ENCODE peak calls at places on chromosomes 6 and 20, in ten cellular contexts. V is IMR-90; M is T-helper 17 cell; G is CD8-positive, alpha-beta T cell; P is right cardiac atrium; J is HCT116; N is upper lobe of right lung; X is A549; C is aorta; Q is stimulated activated naive CD8-positive, alpha-beta T cell treated with anti-CD3 and anti-CD28 coated beads, Interleukin-15, amount 100 ng/mL, for 72 hours. A is an unnamed sample.

GRCh38 chr6:139271056-139271455 is 20.7 kb downstream of the TXLNB start:
- ATAC-seq in V (peak), M (peak), G (no peak), P (no peak), J (no peak), N (no peak), X (no peak), C (no peak), Q (no peak), A (no peak)

GRCh38 chr6:75337805-75338204 is 53.2 kb upstream of the TMEM30A start:
- ATAC-seq in V (peak), M (no peak), G (no peak), P (no peak), J (no peak), N (no peak), X (no peak), C (no peak), Q (no peak), A (no peak)

GRCh38 chr6:151440498-151440897 is 11.4 kb downstream of the RMND1 start:
- ATAC-seq in V (no peak), M (no peak), G (no peak), P (no peak), J (no peak), N (no peak), X (no peak), C (no peak), Q (no peak), A (no peak)

GRCh38 chr6:108959972-108960582 is 111.9 kb downstream of the ARMC2 start:
- ATAC-seq in V (no peak), M (no peak), G (no peak), P (no peak), J (no peak), N (no peak), X (no peak), C (no peak), Q (peak), A (no peak)

GRCh38 chr6:122839477-122839876 is 50.4 kb downstream of the SMPDL3A start:
- ATAC-seq in V (peak), M (peak), G (peak), P (peak), J (peak), N (peak), X (peak), C (peak), Q (peak), A (peak)

GRCh38 chr6:27020553-27020880 is 227.0 kb upstream of the PRSS16 start:
- ATAC-seq in V (no peak), M (no peak), G (no peak), P (no peak), J (no peak), N (no peak), X (no peak), C (no peak), Q (no peak), A (no peak)

GRCh38 chr6:112979830-112980229 is 632.7 kb downstream of the RFPL4B start:
- ATAC-seq in V (no peak), M (no peak), G (no peak), P (peak), J (no peak), N (no peak), X (no peak), C (no peak), Q (no peak), A (peak)

GRCh38 chr20:3751664-3752385 is 15.7 kb downstream of the ADISSP start:
- ATAC-seq in V (no peak), M (peak), G (peak), P (peak), J (no peak), N (peak), X (no peak), C (peak), Q (peak), A (no peak)

GRCh38 chr20:63014287-63014686 is 7.5 kb upstream of the BHLHE23 start:
- ATAC-seq in V (peak), M (no peak), G (no peak), P (no peak), J (no peak), N (no peak), X (no peak), C (no peak), Q (no peak), A (no peak)

GRCh38 chr6:13504611-13505344 is 17.4 kb upstream of the GFOD1 start:
- ATAC-seq in V (no peak), M (no peak), G (no peak), P (no peak), J (no peak), N (no peak), X (no peak), C (no peak), Q (no peak), A (no peak)

GRCh38 chr6:20135677-20136268 is 76.5 kb downstream of the MBOAT1 start:
- ATAC-seq in V (peak), M (no peak), G (no peak), P (peak), J (no peak), N (no peak), X (no peak), C (no peak), Q (no peak), A (no peak)

GRCh38 chr20:54350415-54350814 is 125.0 kb upstream of the DOK5 start:
- ATAC-seq in V (no peak), M (no peak), G (no peak), P (no peak), J (no peak), N (peak), X (no peak), C (no peak), Q (peak), A (no peak)

GRCh38 chr6:149766156-149766768 is 16.7 kb downstream of the PCMT1 start:
- ATAC-seq in V (peak), M (no peak), G (no peak), P (no peak), J (no peak), N (no peak), X (no peak), C (peak), Q (no peak), A (no peak)

GRCh38 chr6:3776881-3777507 is 25.5 kb upstream of the PXDC1 start:
- ATAC-seq in V (peak), M (no peak), G (no peak), P (no peak), J (peak), N (peak), X (peak), C (no peak), Q (peak), A (peak)

GRCh38 chr6:170082531-170083187 is 208.2 kb downstream of the DLL1 start:
- ATAC-seq in V (no peak), M (no peak), G (peak), P (no peak), J (no peak), N (no peak), X (no peak), C (no peak), Q (no peak), A (no peak)

A was measured in SK-N-SH treated with all-trans-retinoic acid at 6 μM for 48 hours.